ENCODE peak calls at places on chromosomes 1 and 21, in four cellular contexts. One of them, this sample, is unnamed. For H3K36me3, the result is how much of the 10 kb centered on the place peaks cover.

GRCh38 chr1:173043253-173043652 is 7.5 kb downstream of the TNFSF18 start:
- DNase-seq in kidney epithelial cell: no peak
- DNase-seq in left ventricle myocardium inferior: no peak
- DNase-seq in lung: no peak
- DNase-seq in this sample: no peak

GRCh38 chr1:202016717-202017384 is 6.5 kb downstream of the ELF3 start:
- DNase-seq in left ventricle myocardium inferior: no peak
- DNase-seq in lung: no peak
- DNase-seq in kidney epithelial cell: no peak
- DNase-seq in this sample: no peak

GRCh38 chr21:41713495-41714281 is 53.2 kb downstream of the RIPK4 start:
- DNase-seq in left ventricle myocardium inferior: no peak
- DNase-seq in lung: no peak
- DNase-seq in kidney epithelial cell: no peak
- DNase-seq in this sample: no peak

GRCh38 chr1:161487483-161487827 is 17.8 kb upstream of the FCGR2A start:
- DNase-seq in lung: no peak
- DNase-seq in left ventricle myocardium inferior: peak
- DNase-seq in kidney epithelial cell: no peak
- DNase-seq in this sample: no peak

GRCh38 chr1:24643362-24644346 is 552 bp downstream of the SRRM1 start:
- DNase-seq in left ventricle myocardium inferior: no peak
- DNase-seq in lung: peak
- DNase-seq in kidney epithelial cell: no peak
- DNase-seq in this sample: no peak

GRCh38 chr1:204469304-204469703 is 25.3 kb downstream of the PIK3C2B start:
- DNase-seq in lung: no peak
- DNase-seq in left ventricle myocardium inferior: peak
- DNase-seq in kidney epithelial cell: no peak
- DNase-seq in this sample: no peak

GRCh38 chr1:3245768-3246167 is 176.8 kb downstream of the PRDM16 start:
- DNase-seq in left ventricle myocardium inferior: no peak
- DNase-seq in kidney epithelial cell: no peak
- DNase-seq in lung: no peak
- DNase-seq in this sample: no peak

GRCh38 chr1:196733091-196733970 is 41.3 kb upstream of the CFHR3 start:
- DNase-seq in lung: no peak
- DNase-seq in left ventricle myocardium inferior: no peak
- DNase-seq in kidney epithelial cell: no peak
- DNase-seq in this sample: no peak

GRCh38 chr1:218390625-218391024 is 45.5 kb downstream of the TGFB2 start:
- DNase-seq in kidney epithelial cell: no peak
- DNase-seq in left ventricle myocardium inferior: no peak
- DNase-seq in lung: no peak
- DNase-seq in this sample: no peak

GRCh38 chr1:27724961-27725373 is 794 bp upstream of the FAM76A start:
- DNase-seq in kidney epithelial cell: no peak
- DNase-seq in lung: peak
- DNase-seq in left ventricle myocardium inferior: peak
- DNase-seq in this sample: no peak

GRCh38 chr1:233340031-233340555 is 12.6 kb downstream of the MAP3K21 start:
- DNase-seq in left ventricle myocardium inferior: no peak
- DNase-seq in lung: no peak
- DNase-seq in kidney epithelial cell: no peak
- DNase-seq in this sample: no peak

GRCh38 chr21:37915516-37915915 is 741 bp downstream of the KCNJ6 start:
- DNase-seq in lung: no peak
- DNase-seq in kidney epithelial cell: no peak
- DNase-seq in left ventricle myocardium inferior: no peak
- DNase-seq in this sample: no peak

GRCh38 chr1:10459185-10459584 is 9.4 kb downstream of the CORT start:
- DNase-seq in left ventricle myocardium inferior: no peak
- DNase-seq in kidney epithelial cell: peak
- DNase-seq in lung: no peak
- DNase-seq in this sample: peak

GRCh38 chr1:115811140-115811828 is 29.6 kb downstream of the NHLH2 start:
- DNase-seq in left ventricle myocardium inferior: no peak
- DNase-seq in lung: peak
- DNase-seq in kidney epithelial cell: no peak
- DNase-seq in this sample: no peak

GRCh38 chr1:171984262-171984661 is 143.0 kb downstream of the DNM3 start:
- DNase-seq in lung: no peak
- DNase-seq in kidney epithelial cell: no peak
- DNase-seq in left ventricle myocardium inferior: peak
- DNase-seq in this sample: no peak

GRCh38 chr21:31203371-31204054 is 140.5 kb downstream of the TIAM1 start:
- DNase-seq in lung: no peak
- DNase-seq in kidney epithelial cell: no peak
- DNase-seq in left ventricle myocardium inferior: no peak
- DNase-seq in this sample: no peak

GRCh38 chr1:182278144-182279054 is 113.2 kb downstream of the GLUL start:
- DNase-seq in kidney epithelial cell: no peak
- DNase-seq in left ventricle myocardium inferior: no peak
- DNase-seq in lung: no peak
- DNase-seq in this sample: no peak

GRCh38 chr1:206470692-206471414 is 577 bp downstream of the IKBKE start:
- DNase-seq in left ventricle myocardium inferior: no peak
- DNase-seq in lung: no peak
- DNase-seq in kidney epithelial cell: peak
- DNase-seq in this sample: no peak

GRCh38 chr1:57133686-57134085 is 167.9 kb upstream of the C8B start:
- DNase-seq in lung: no peak
- DNase-seq in kidney epithelial cell: no peak
- DNase-seq in left ventricle myocardium inferior: no peak
- DNase-seq in this sample: no peak

GRCh38 chr1:204975568-204976235 is 67.3 kb upstream of the CNTN2 start:
- DNase-seq in left ventricle myocardium inferior: no peak
- DNase-seq in lung: peak
- DNase-seq in kidney epithelial cell: no peak
- DNase-seq in this sample: no peak

GRCh38 chr1:41891403-41891896 is 27.3 kb downstream of the HIVEP3 start:
- DNase-seq in left ventricle myocardium inferior: no peak
- DNase-seq in kidney epithelial cell: no peak
- DNase-seq in lung: no peak
- DNase-seq in this sample: no peak

GRCh38 chr1:36561365-36561731 is 78.6 kb upstream of the CSF3R start:
- DNase-seq in left ventricle myocardium inferior: no peak
- DNase-seq in lung: no peak
- DNase-seq in kidney epithelial cell: no peak
- DNase-seq in this sample: no peak

GRCh38 chr1:199226163-199226562 is 587.3 kb downstream of the PTPRC start:
- DNase-seq in lung: no peak
- DNase-seq in kidney epithelial cell: peak
- DNase-seq in left ventricle myocardium inferior: no peak
- DNase-seq in this sample: no peak

GRCh38 chr21:38121888-38122705 is 134.7 kb upstream of the KCNJ15 start:
- DNase-seq in lung: no peak
- DNase-seq in left ventricle myocardium inferior: no peak
- DNase-seq in kidney epithelial cell: no peak
- DNase-seq in this sample: no peak

GRCh38 chr1:27402349-27402754 is 9.9 kb downstream of the GPR3 start:
- DNase-seq in kidney epithelial cell: no peak
- DNase-seq in left ventricle myocardium inferior: peak
- DNase-seq in lung: peak
- DNase-seq in this sample: no peak

GRCh38 chr1:167401260-167401873 is 117.0 kb downstream of the CD247 start:
- DNase-seq in kidney epithelial cell: peak
- DNase-seq in lung: peak
- DNase-seq in left ventricle myocardium inferior: no peak
- DNase-seq in this sample: no peak

GRCh38 chr1:232221790-232222499 is 408.0 kb downstream of the SIPA1L2 start:
- DNase-seq in kidney epithelial cell: peak
- DNase-seq in lung: peak
- DNase-seq in left ventricle myocardium inferior: no peak
- DNase-seq in this sample: no peak

GRCh38 chr1:21647431-21648373 is 21.5 kb downstream of the RAP1GAP start:
- DNase-seq in left ventricle myocardium inferior: no peak
- DNase-seq in lung: no peak
- DNase-seq in kidney epithelial cell: no peak
- DNase-seq in this sample: no peak

GRCh38 chr1:154431586-154432373 is 26.6 kb downstream of the IL6R start:
- DNase-seq in left ventricle myocardium inferior: no peak
- DNase-seq in lung: no peak
- DNase-seq in kidney epithelial cell: peak
- DNase-seq in this sample: peak

GRCh38 chr1:39416609-39417008 is 74.8 kb upstream of the BMP8A start:
- DNase-seq in left ventricle myocardium inferior: no peak
- DNase-seq in lung: no peak
- DNase-seq in kidney epithelial cell: no peak
- DNase-seq in this sample: no peak

GRCh38 chr1:31708324-31708723 is 4.5 kb upstream of the COL16A1 start:
- DNase-seq in left ventricle myocardium inferior: no peak
- DNase-seq in kidney epithelial cell: no peak
- DNase-seq in lung: no peak
- DNase-seq in this sample: no peak

GRCh38 chr21:33047231-33047630 is 21.5 kb downstream of the OLIG2 start:
- DNase-seq in lung: no peak
- DNase-seq in kidney epithelial cell: no peak
- DNase-seq in left ventricle myocardium inferior: no peak
- DNase-seq in this sample: no peak

GRCh38 chr21:16992448-16992847 is 520.4 kb upstream of the CXADR start:
- DNase-seq in kidney epithelial cell: no peak
- DNase-seq in lung: no peak
- DNase-seq in left ventricle myocardium inferior: no peak
- DNase-seq in this sample: no peak

GRCh38 chr1:244273845-244274619 is 177.7 kb downstream of the ADSS2 start:
- DNase-seq in kidney epithelial cell: peak
- DNase-seq in lung: peak
- DNase-seq in left ventricle myocardium inferior: peak
- DNase-seq in this sample: peak
- TF ChIP-seq CTCF in kidney epithelial cell: no peak
- TF ChIP-seq CTCF in lung: no peak
- TF ChIP-seq CTCF in left ventricle myocardium inferior: no peak
- TF ChIP-seq CTCF in this sample: no peak

GRCh38 chr21:29669416-29669815 is 270.4 kb downstream of the GRIK1 start:
- DNase-seq in lung: no peak
- DNase-seq in kidney epithelial cell: no peak
- DNase-seq in left ventricle myocardium inferior: no peak
- DNase-seq in this sample: no peak
- H3K4me3 ChIP-seq in lung: no peak
- H3K4me3 ChIP-seq in kidney epithelial cell: no peak
- H3K4me3 ChIP-seq in left ventricle myocardium inferior: no peak
- H3K4me3 ChIP-seq in this sample: no peak

DNA sequence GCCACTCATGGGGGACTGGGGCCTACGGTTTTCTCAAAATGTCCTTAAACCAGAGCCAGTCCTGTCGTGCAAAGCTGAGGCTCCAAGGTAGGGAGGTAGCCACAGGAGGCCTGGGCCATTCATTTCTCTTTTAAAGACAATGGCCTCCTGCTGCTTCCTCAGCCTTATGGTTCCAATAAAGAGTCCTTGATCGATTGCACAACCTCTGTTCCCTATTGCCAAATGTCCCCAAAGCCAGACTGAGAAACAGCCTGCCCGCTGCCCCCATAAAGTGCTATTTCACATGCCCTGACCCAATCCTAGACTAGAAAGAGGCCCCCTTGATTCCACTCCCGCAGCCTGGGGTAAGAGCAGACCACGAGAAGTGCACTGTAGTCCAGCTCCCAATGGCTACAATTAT is 166.7 kb downstream of the CLIC6 start:
- DNase-seq in left ventricle myocardium inferior: no peak
- DNase-seq in lung: peak
- DNase-seq in kidney epithelial cell: no peak
- DNase-seq in this sample: peak
- H3K36me3 ChIP-seq in left ventricle myocardium inferior: under half
- H3K36me3 ChIP-seq in lung: under half
- H3K36me3 ChIP-seq in kidney epithelial cell: under half
- H3K36me3 ChIP-seq in this sample: under half

GRCh38 chr1:46552357-46553237 is 1.1 kb upstream of the KNCN start:
- DNase-seq in kidney epithelial cell: no peak
- DNase-seq in lung: no peak
- DNase-seq in left ventricle myocardium inferior: no peak
- DNase-seq in this sample: no peak
- TF ChIP-seq CTCF in kidney epithelial cell: no peak
- TF ChIP-seq CTCF in lung: no peak
- TF ChIP-seq CTCF in left ventricle myocardium inferior: no peak
- TF ChIP-seq CTCF in this sample: no peak

GRCh38 chr1:65149753-65150463 is 1.9 kb downstream of the AK4 start:
- DNase-seq in kidney epithelial cell: no peak
- DNase-seq in lung: no peak
- DNase-seq in left ventricle myocardium inferior: no peak
- DNase-seq in this sample: no peak

GRCh38 chr1:65147424-65148177 is 402 bp upstream of the AK4 start:
- DNase-seq in kidney epithelial cell: no peak
- DNase-seq in lung: no peak
- DNase-seq in left ventricle myocardium inferior: peak
- DNase-seq in this sample: no peak

GRCh38 chr1:65148548-65149390 is 766 bp downstream of the AK4 start:
- DNase-seq in lung: no peak
- DNase-seq in left ventricle myocardium inferior: peak
- DNase-seq in kidney epithelial cell: no peak
- DNase-seq in this sample: no peak

GRCh38 chr1:65150583-65151263 is 2.7 kb downstream of the AK4 start:
- DNase-seq in kidney epithelial cell: no peak
- DNase-seq in left ventricle myocardium inferior: no peak
- DNase-seq in lung: no peak
- DNase-seq in this sample: no peak

GRCh38 chr1:65149391-65149729 is 1.4 kb downstream of the AK4 start:
- DNase-seq in kidney epithelial cell: no peak
- DNase-seq in left ventricle myocardium inferior: no peak
- DNase-seq in lung: no peak
- DNase-seq in this sample: no peak
- H3K4me3 ChIP-seq in kidney epithelial cell: peak
- H3K4me3 ChIP-seq in left ventricle myocardium inferior: peak
- H3K4me3 ChIP-seq in lung: no peak
- H3K4me3 ChIP-seq in this sample: peak

DNA sequence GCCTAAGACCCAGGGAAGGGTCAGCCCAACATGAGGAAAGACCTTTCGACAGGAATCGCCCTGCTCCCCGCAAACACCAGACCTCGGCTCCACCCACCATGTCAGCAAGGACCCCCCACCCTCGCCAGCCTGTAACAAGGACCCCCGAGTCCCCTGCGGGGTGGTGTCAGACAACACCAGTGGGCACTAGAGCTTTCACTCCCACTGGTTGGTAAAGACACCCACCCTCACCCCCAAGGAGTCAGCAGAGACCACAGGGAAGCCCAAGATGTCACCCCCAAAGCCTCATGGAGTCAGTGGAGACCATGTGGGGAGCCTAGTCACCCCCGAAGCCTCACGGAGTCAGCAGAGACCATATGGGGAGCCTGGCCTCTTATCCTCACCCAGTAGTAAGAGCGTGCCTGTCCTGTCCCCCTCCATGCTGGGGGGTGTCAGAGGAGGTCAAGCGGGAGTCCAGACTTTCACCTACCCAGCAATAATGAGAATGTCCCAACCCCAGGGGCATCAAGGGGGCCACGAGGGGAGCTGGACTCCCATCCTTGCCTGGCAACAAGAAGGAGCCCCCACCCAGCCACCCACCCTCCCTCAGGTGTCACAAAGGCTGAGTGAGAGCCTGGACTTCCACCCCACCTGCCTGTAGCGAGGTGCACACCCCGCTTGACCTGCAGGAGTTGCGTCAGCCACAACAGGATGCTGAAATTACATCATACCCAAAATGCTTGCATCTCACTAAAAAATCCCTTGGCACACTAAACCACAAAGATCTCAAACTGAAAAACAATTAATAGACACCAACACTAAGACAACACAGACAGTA is 24.8 kb downstream of the SLC19A1 start:
- DNase-seq in left ventricle myocardium inferior: peak
- DNase-seq in lung: no peak
- DNase-seq in kidney epithelial cell: no peak
- DNase-seq in this sample: no peak
- H3K36me3 ChIP-seq in left ventricle myocardium inferior: under half
- H3K36me3 ChIP-seq in lung: under half
- H3K36me3 ChIP-seq in kidney epithelial cell: under half
- H3K36me3 ChIP-seq in this sample: under half

This sample was measured in BJ.